ENCODE peak calls at places on chromosomes 16 and 17, in five cellular contexts. One of them, this sample, is unnamed.

GRCh38 chr17:72492494-72492893 is 371.7 kb downstream of the SOX9 start:
- DNase-seq in fibroblast of pulmonary artery: no peak
- DNase-seq in cardiac muscle cell: no peak
- DNase-seq in cardiac fibroblast: no peak
- DNase-seq in lower leg skin: no peak
- DNase-seq in this sample: no peak

GRCh38 chr17:34825102-34825501 is 136.2 kb downstream of the CCT6B start:
- DNase-seq in fibroblast of pulmonary artery: no peak
- DNase-seq in cardiac muscle cell: no peak
- DNase-seq in cardiac fibroblast: no peak
- DNase-seq in lower leg skin: no peak
- DNase-seq in this sample: no peak

GRCh38 chr17:50573866-50574571 is 13.5 kb downstream of the CACNA1G start:
- DNase-seq in fibroblast of pulmonary artery: no peak
- DNase-seq in cardiac muscle cell: no peak
- DNase-seq in cardiac fibroblast: no peak
- DNase-seq in lower leg skin: no peak
- DNase-seq in this sample: no peak

GRCh38 chr17:37373530-37374159 is 2.1 kb upstream of the C17orf78 start:
- DNase-seq in fibroblast of pulmonary artery: peak; percentile 92
- DNase-seq in cardiac muscle cell: peak; percentile 86
- DNase-seq in cardiac fibroblast: peak; percentile 90
- DNase-seq in lower leg skin: no peak
- DNase-seq in this sample: peak; percentile 88

GRCh38 chr16:10322723-10323527 is 62.9 kb upstream of the ATF7IP2 start:
- DNase-seq in fibroblast of pulmonary artery: no peak
- DNase-seq in cardiac muscle cell: peak; percentile 30
- DNase-seq in cardiac fibroblast: no peak
- DNase-seq in lower leg skin: no peak
- DNase-seq in this sample: no peak

GRCh38 chr16:21226749-21227148 is 6.8 kb upstream of the ANKS4B start:
- DNase-seq in fibroblast of pulmonary artery: no peak
- DNase-seq in cardiac muscle cell: no peak
- DNase-seq in cardiac fibroblast: no peak
- DNase-seq in lower leg skin: no peak
- DNase-seq in this sample: no peak

GRCh38 chr17:27323538-27324212 is 29.8 kb downstream of the WSB1 start:
- DNase-seq in fibroblast of pulmonary artery: peak; percentile 91
- DNase-seq in cardiac muscle cell: no peak
- DNase-seq in cardiac fibroblast: peak; percentile 94
- DNase-seq in lower leg skin: peak; percentile 96
- DNase-seq in this sample: peak; percentile 83

GRCh38 chr17:73616120-73616872 is 27.9 kb downstream of the SDK2 start:
- DNase-seq in fibroblast of pulmonary artery: no peak
- DNase-seq in cardiac muscle cell: peak; percentile 44
- DNase-seq in cardiac fibroblast: no peak
- DNase-seq in lower leg skin: no peak
- DNase-seq in this sample: no peak

GRCh38 chr16:48123104-48123788 is 32.5 kb downstream of the ABCC12 start:
- DNase-seq in fibroblast of pulmonary artery: peak; percentile 97
- DNase-seq in cardiac muscle cell: no peak
- DNase-seq in cardiac fibroblast: peak; percentile 91
- DNase-seq in lower leg skin: no peak
- DNase-seq in this sample: peak; percentile 96

GRCh38 chr16:88967800-88968588 is 9.0 kb downstream of the CBFA2T3 start:
- DNase-seq in fibroblast of pulmonary artery: no peak
- DNase-seq in cardiac muscle cell: no peak
- DNase-seq in cardiac fibroblast: no peak
- DNase-seq in lower leg skin: no peak
- DNase-seq in this sample: no peak

GRCh38 chr16:48864055-48864454 is 254.1 kb upstream of the N4BP1 start:
- DNase-seq in fibroblast of pulmonary artery: no peak
- DNase-seq in cardiac muscle cell: no peak
- DNase-seq in cardiac fibroblast: no peak
- DNase-seq in lower leg skin: no peak
- DNase-seq in this sample: no peak

GRCh38 chr17:71942626-71943025 is 178.2 kb upstream of the SOX9 start:
- DNase-seq in fibroblast of pulmonary artery: no peak
- DNase-seq in cardiac muscle cell: no peak
- DNase-seq in cardiac fibroblast: no peak
- DNase-seq in lower leg skin: no peak
- DNase-seq in this sample: no peak

GRCh38 chr17:63476857-63477470 is at the start of gene ACE:
- DNase-seq in fibroblast of pulmonary artery: no peak
- DNase-seq in cardiac muscle cell: peak; percentile 64
- DNase-seq in cardiac fibroblast: no peak
- DNase-seq in lower leg skin: no peak
- DNase-seq in this sample: no peak

GRCh38 chr17:4949321-4950074 is 1.2 kb upstream of the PFN1 start:
- DNase-seq in fibroblast of pulmonary artery: peak; percentile 69
- DNase-seq in cardiac muscle cell: peak; percentile 60
- DNase-seq in cardiac fibroblast: peak; percentile 71
- DNase-seq in lower leg skin: peak; percentile 95
- DNase-seq in this sample: peak; percentile 69

GRCh38 chr16:50627419-50627818 is 53.7 kb downstream of the SNX20 start:
- DNase-seq in fibroblast of pulmonary artery: peak; percentile 24
- DNase-seq in cardiac muscle cell: peak; percentile 45
- DNase-seq in cardiac fibroblast: peak; percentile 55
- DNase-seq in lower leg skin: no peak
- DNase-seq in this sample: peak; percentile 70

GRCh38 chr17:37147301-37147812 is 198.6 kb downstream of the AATF start:
- DNase-seq in fibroblast of pulmonary artery: peak; percentile 23
- DNase-seq in cardiac muscle cell: no peak
- DNase-seq in cardiac fibroblast: peak; percentile 6
- DNase-seq in lower leg skin: no peak
- DNase-seq in this sample: no peak

GRCh38 chr16:20359997-20360396 is 7.5 kb upstream of the UMOD start:
- DNase-seq in fibroblast of pulmonary artery: no peak
- DNase-seq in cardiac muscle cell: peak; percentile 47
- DNase-seq in cardiac fibroblast: no peak
- DNase-seq in lower leg skin: no peak
- DNase-seq in this sample: no peak

GRCh38 chr17:54948380-54948779 is 20.1 kb downstream of the COX11 start:
- DNase-seq in fibroblast of pulmonary artery: peak; percentile 73
- DNase-seq in cardiac muscle cell: no peak
- DNase-seq in cardiac fibroblast: peak; percentile 37
- DNase-seq in lower leg skin: no peak
- DNase-seq in this sample: peak; percentile 51

GRCh38 chr17:29140051-29140582 is 40.1 kb downstream of the MYO18A start:
- DNase-seq in fibroblast of pulmonary artery: peak; percentile 58
- DNase-seq in cardiac muscle cell: peak; percentile 92
- DNase-seq in cardiac fibroblast: peak; percentile 68
- DNase-seq in lower leg skin: peak; percentile 97
- DNase-seq in this sample: peak; percentile 65

GRCh38 chr17:64781394-64781793 is 119.3 kb upstream of the SMURF2 start:
- DNase-seq in fibroblast of pulmonary artery: no peak
- DNase-seq in cardiac muscle cell: peak; percentile 49
- DNase-seq in cardiac fibroblast: peak; percentile 24
- DNase-seq in lower leg skin: peak; percentile 95
- DNase-seq in this sample: no peak

GRCh38 chr16:50601341-50601740 is 53.1 kb downstream of the NKD1 start:
- DNase-seq in fibroblast of pulmonary artery: no peak
- DNase-seq in cardiac muscle cell: no peak
- DNase-seq in cardiac fibroblast: no peak
- DNase-seq in lower leg skin: no peak
- DNase-seq in this sample: no peak

GRCh38 chr17:81999975-82000802 is 22.5 kb downstream of the CENPX start:
- DNase-seq in fibroblast of pulmonary artery: no peak
- DNase-seq in cardiac muscle cell: no peak
- DNase-seq in cardiac fibroblast: no peak
- DNase-seq in lower leg skin: no peak
- DNase-seq in this sample: no peak

GRCh38 chr17:35074711-35075707 is 11.5 kb upstream of the RFFL start:
- DNase-seq in fibroblast of pulmonary artery: no peak
- DNase-seq in cardiac muscle cell: no peak
- DNase-seq in cardiac fibroblast: no peak
- DNase-seq in lower leg skin: no peak
- DNase-seq in this sample: no peak

DNA sequence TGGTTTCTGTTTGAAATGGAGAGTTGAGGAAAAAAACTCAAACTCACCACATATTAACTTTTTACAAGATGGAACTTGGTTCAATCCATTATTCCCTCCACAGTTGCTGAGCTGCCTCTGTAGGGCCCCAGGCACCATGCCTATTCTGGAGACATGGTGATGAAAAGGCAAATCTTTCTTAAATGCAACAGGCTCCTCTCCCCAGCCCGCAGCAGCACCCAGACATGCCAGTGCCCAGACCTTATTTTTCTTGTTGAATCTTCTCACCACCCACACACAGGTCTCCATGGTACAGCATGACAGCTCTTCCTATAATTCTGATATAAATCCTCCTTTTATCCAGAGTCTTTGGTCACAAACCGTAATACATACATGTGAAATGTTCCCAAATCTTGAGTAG is 7.6 kb downstream of the CYTH1 start:
- DNase-seq in fibroblast of pulmonary artery: no peak
- DNase-seq in cardiac muscle cell: no peak
- DNase-seq in cardiac fibroblast: no peak
- DNase-seq in lower leg skin: no peak
- DNase-seq in this sample: peak; percentile 17
- H3K4me3 ChIP-seq in fibroblast of pulmonary artery: no peak overlapping the region
- H3K4me3 ChIP-seq in cardiac muscle cell: no peak overlapping the region
- H3K4me3 ChIP-seq in cardiac fibroblast: no peak overlapping the region
- H3K4me3 ChIP-seq in lower leg skin: no peak overlapping the region
- H3K4me3 ChIP-seq in this sample: peak overlapping the region; percentile 48

GRCh38 chr16:2675021-2675420 is 7.3 kb upstream of the KCTD5 start:
- DNase-seq in fibroblast of pulmonary artery: no peak
- DNase-seq in cardiac muscle cell: no peak
- DNase-seq in cardiac fibroblast: no peak
- DNase-seq in lower leg skin: no peak
- DNase-seq in this sample: no peak
- TF ChIP-seq CTCF in fibroblast of pulmonary artery: no peak
- TF ChIP-seq CTCF in cardiac muscle cell: no peak
- TF ChIP-seq CTCF in cardiac fibroblast: no peak
- TF ChIP-seq CTCF in lower leg skin: no peak
- TF ChIP-seq CTCF in this sample: no peak

DNA sequence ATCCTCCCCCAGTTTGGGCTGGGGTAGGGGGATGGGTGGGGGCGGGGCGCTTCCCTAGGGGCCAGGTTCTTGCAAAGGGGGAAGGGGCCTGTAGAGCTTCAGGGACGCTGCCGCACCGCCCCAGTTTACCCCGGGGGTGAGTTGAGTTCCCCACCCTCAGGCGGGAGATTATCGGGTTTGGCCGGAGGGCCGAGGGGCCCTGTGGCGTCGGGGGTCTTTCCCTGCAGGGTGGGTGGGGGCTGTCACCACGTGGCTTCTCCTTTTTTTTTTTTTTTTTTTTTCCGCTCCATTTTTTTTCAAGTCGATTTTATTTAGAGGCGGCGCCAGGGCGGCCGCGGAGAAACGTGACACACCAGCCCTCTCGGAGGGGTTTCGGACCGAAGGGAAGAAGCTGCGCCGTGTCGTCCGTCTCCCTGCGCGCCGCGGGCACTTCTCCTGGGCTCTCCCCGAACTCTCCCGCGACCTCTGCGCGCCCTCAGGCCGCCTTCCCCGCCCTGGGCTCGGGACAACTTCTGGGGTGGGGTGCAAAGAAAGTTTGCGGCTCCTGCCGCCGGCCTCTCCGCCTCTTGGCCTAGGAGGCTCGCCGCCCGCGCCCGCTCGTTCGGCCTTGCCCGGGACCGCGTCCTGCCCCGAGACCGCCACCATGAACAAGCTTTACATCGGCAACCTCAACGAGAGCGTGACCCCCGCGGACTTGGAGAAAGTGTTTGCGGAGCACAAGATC is at the start of gene IGF2BP1:
- DNase-seq in fibroblast of pulmonary artery: peak; percentile 73
- DNase-seq in cardiac muscle cell: peak; percentile 87
- DNase-seq in cardiac fibroblast: peak; percentile 75
- DNase-seq in lower leg skin: peak; percentile 82
- DNase-seq in this sample: peak; percentile 43
- H3K4me3 ChIP-seq in fibroblast of pulmonary artery: peak within 1 kb of the TSS; percentile 85
- H3K4me3 ChIP-seq in cardiac muscle cell: peak within 1 kb of the TSS; percentile 96
- H3K4me3 ChIP-seq in cardiac fibroblast: peak within 1 kb of the TSS; percentile 62
- H3K4me3 ChIP-seq in lower leg skin: peak within 1 kb of the TSS; percentile 11
- H3K4me3 ChIP-seq in this sample: peak within 1 kb of the TSS; percentile 68

GRCh38 chr16:8812162-8812843 is 14.7 kb downstream of the PMM2 start:
- DNase-seq in fibroblast of pulmonary artery: no peak
- DNase-seq in cardiac muscle cell: no peak
- DNase-seq in cardiac fibroblast: no peak
- DNase-seq in lower leg skin: no peak
- DNase-seq in this sample: no peak
- TF ChIP-seq CTCF in fibroblast of pulmonary artery: no peak
- TF ChIP-seq CTCF in cardiac muscle cell: no peak
- TF ChIP-seq CTCF in cardiac fibroblast: no peak
- TF ChIP-seq CTCF in lower leg skin: no peak
- TF ChIP-seq CTCF in this sample: no peak

GRCh38 chr16:15856217-15856616 is 611 bp downstream of the MYH11 start:
- DNase-seq in fibroblast of pulmonary artery: no peak
- DNase-seq in cardiac muscle cell: no peak
- DNase-seq in cardiac fibroblast: no peak
- DNase-seq in lower leg skin: no peak
- DNase-seq in this sample: no peak

GRCh38 chr16:15856901-15857778 is at the start of gene MYH11:
- DNase-seq in fibroblast of pulmonary artery: no peak
- DNase-seq in cardiac muscle cell: peak; percentile 48
- DNase-seq in cardiac fibroblast: no peak
- DNase-seq in lower leg skin: no peak
- DNase-seq in this sample: no peak

GRCh38 chr16:15855704-15856003 is 1.2 kb downstream of the MYH11 start:
- DNase-seq in fibroblast of pulmonary artery: no peak
- DNase-seq in cardiac muscle cell: no peak
- DNase-seq in cardiac fibroblast: no peak
- DNase-seq in lower leg skin: no peak
- DNase-seq in this sample: no peak

GRCh38 chr16:15858921-15859668 is 2.3 kb upstream of the MYH11 start:
- DNase-seq in fibroblast of pulmonary artery: no peak
- DNase-seq in cardiac muscle cell: no peak
- DNase-seq in cardiac fibroblast: no peak
- DNase-seq in lower leg skin: no peak
- DNase-seq in this sample: no peak

GRCh38 chr16:15857779-15858560 is 1.1 kb upstream of the MYH11 start:
- DNase-seq in fibroblast of pulmonary artery: peak; percentile 29
- DNase-seq in cardiac muscle cell: peak; percentile 85
- DNase-seq in cardiac fibroblast: peak; percentile 31
- DNase-seq in lower leg skin: peak; percentile 87
- DNase-seq in this sample: peak; percentile 33
- H3K4me3 ChIP-seq in fibroblast of pulmonary artery: peak overlapping the region; percentile 32
- H3K4me3 ChIP-seq in cardiac muscle cell: peak overlapping the region; percentile 28
- H3K4me3 ChIP-seq in cardiac fibroblast: peak overlapping the region; percentile 37
- H3K4me3 ChIP-seq in lower leg skin: no peak overlapping the region
- H3K4me3 ChIP-seq in this sample: peak overlapping the region; percentile 59

DNA sequence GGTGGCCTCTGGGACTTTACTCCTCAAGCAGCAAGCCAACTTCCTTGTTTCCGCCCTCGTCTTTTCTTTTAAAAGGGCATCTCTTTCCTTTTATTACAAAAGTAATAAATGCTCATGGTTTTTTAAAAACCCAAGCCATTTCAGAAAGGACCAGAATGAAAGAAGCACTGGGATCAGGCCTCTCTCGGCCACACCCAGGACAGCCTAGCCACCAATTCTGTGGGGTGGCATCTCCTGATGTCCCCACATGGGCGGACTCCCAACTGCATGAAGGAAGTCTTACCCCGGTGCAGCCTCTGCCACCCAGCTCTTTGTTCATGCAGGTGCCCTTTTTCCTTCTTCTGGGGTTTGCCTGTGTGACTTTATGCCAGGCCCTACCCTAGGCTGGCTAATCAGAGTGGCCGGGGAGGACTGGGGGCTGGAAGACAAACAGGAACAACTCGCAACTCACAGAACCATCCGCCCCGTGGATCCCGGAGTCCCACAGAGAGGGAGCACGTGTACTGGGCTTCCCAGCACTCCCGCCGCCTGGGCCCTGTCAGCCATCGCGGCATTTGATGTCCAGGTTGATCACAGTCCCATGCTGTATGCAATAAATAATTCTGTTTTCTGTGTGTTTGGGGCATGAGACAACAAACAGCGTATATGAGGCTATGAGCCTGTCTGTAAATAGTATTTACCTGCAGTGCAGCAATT is 2.6 kb upstream of the RASD1 start:
- DNase-seq in fibroblast of pulmonary artery: no peak
- DNase-seq in cardiac muscle cell: no peak
- DNase-seq in cardiac fibroblast: no peak
- DNase-seq in lower leg skin: no peak
- DNase-seq in this sample: no peak
- TF ChIP-seq CTCF in fibroblast of pulmonary artery: no peak
- TF ChIP-seq CTCF in cardiac muscle cell: no peak
- TF ChIP-seq CTCF in cardiac fibroblast: no peak
- TF ChIP-seq CTCF in lower leg skin: no peak
- TF ChIP-seq CTCF in this sample: no peak